ENCODE peak calls at places on chromosomes 11 and 22, in six cellular contexts. I, B, D, S, M and N are unnamed samples.

GRCh38 chr11:110173775-110174644 is 80.8 kb downstream of the ZC3H12C start:
- DNase-seq in I (peak; percentile 68), B (peak; percentile 78), D (peak; percentile 34), S (peak; percentile 74), M (no peak), N (peak; percentile 56)

GRCh38 chr11:26541870-26542269 is 30.2 kb downstream of the MUC15 start:
- DNase-seq in I (no peak), B (no peak), D (no peak), S (no peak), M (no peak), N (no peak)

GRCh38 chr11:128336203-128336602 is 251.2 kb downstream of the ETS1 start:
- DNase-seq in I (no peak), B (peak; percentile 81), D (no peak), S (peak; percentile 69), M (peak; percentile 17), N (no peak)

GRCh38 chr11:73314121-73314948 is 6.3 kb downstream of the ARHGEF17 start:
- DNase-seq in I (no peak), B (no peak), D (no peak), S (peak; percentile 67), M (no peak), N (no peak)

GRCh38 chr22:17444204-17444504 is 74.9 kb downstream of the CECR2 start:
- DNase-seq in I (no peak), B (no peak), D (no peak), S (no peak), M (no peak), N (no peak)

GRCh38 chr11:86365566-86365965 is 9.1 kb upstream of the CCDC81 start:
- DNase-seq in I (no peak), B (peak; percentile 34), D (no peak), S (no peak), M (no peak), N (no peak)

GRCh38 chr11:127247261-127247660 is 246.7 kb upstream of the KIRREL3 start:
- DNase-seq in I (no peak), B (no peak), D (no peak), S (no peak), M (no peak), N (no peak)

GRCh38 chr11:35237860-35238715 is 99.1 kb downstream of the CD44 start:
- DNase-seq in I (peak; percentile 61), B (no peak), D (peak; percentile 44), S (no peak), M (no peak), N (no peak)

GRCh38 chr11:74877132-74877531 is 71.8 kb downstream of the XRRA1 start:
- DNase-seq in I (no peak), B (no peak), D (no peak), S (no peak), M (no peak), N (no peak)

GRCh38 chr11:1260620-1261019 is 37.8 kb downstream of the MUC5B start:
- DNase-seq in I (no peak), B (no peak), D (no peak), S (no peak), M (no peak), N (no peak)

GRCh38 chr11:65786008-65786785 is 666 bp upstream of the OVOL1 start:
- DNase-seq in I (no peak), B (no peak), D (no peak), S (no peak), M (no peak), N (no peak)

GRCh38 chr11:102513869-102514268 is 16.7 kb downstream of the MMP7 start:
- DNase-seq in I (peak; percentile 35), B (peak; percentile 74), D (peak; percentile 58), S (peak; percentile 96), M (no peak), N (no peak)

GRCh38 chr22:33796494-33796893 is 123.8 kb downstream of the LARGE1 start:
- DNase-seq in I (no peak), B (no peak), D (no peak), S (no peak), M (no peak), N (no peak)

GRCh38 chr11:95924414-95924760 is 480 bp upstream of the MTMR2 start:
- DNase-seq in I (peak; percentile 36), B (peak; percentile 64), D (no peak), S (no peak), M (no peak), N (no peak)

GRCh38 chr11:63608353-63609345 is 5.6 kb downstream of the PLAAT3 start:
- DNase-seq in I (no peak), B (peak; percentile 58), D (no peak), S (peak; percentile 14), M (no peak), N (no peak)

GRCh38 chr11:127114035-127114434 is 113.5 kb upstream of the KIRREL3 start:
- DNase-seq in I (no peak), B (no peak), D (no peak), S (no peak), M (no peak), N (no peak)

GRCh38 chr11:64670975-64671374 is 52.0 kb downstream of the NRXN2 start:
- DNase-seq in I (peak; percentile 56), B (no peak), D (no peak), S (no peak), M (no peak), N (no peak)

GRCh38 chr11:17273668-17274321 is 2.7 kb upstream of the NUCB2 start:
- DNase-seq in I (peak; percentile 37), B (no peak), D (no peak), S (no peak), M (no peak), N (no peak)

GRCh38 chr22:48721394-48721666 is 1106.3 kb downstream of the BRD1 start:
- DNase-seq in I (no peak), B (no peak), D (no peak), S (peak; percentile 40), M (no peak), N (no peak)

GRCh38 chr22:48720662-48721393 is 1106.8 kb downstream of the BRD1 start:
- DNase-seq in I (no peak), B (no peak), D (no peak), S (peak; percentile 32), M (no peak), N (peak; percentile 15)

GRCh38 chr22:48717883-48718817 is 1109.5 kb downstream of the BRD1 start:
- DNase-seq in I (no peak), B (no peak), D (no peak), S (peak; percentile 52), M (no peak), N (peak; percentile 12)

GRCh38 chr22:48718818-48719500 is 1108.7 kb downstream of the BRD1 start:
- DNase-seq in I (no peak), B (no peak), D (no peak), S (peak; percentile 64), M (no peak), N (no peak)

GRCh38 chr22:48719978-48720661 is 1107.6 kb downstream of the BRD1 start:
- DNase-seq in I (no peak), B (no peak), D (no peak), S (peak; percentile 37), M (no peak), N (no peak)
- TF ChIP-seq CTCF in I (no peak), B (no peak), D (no peak), S (no peak), M (no peak), N (peak; percentile 28)

GRCh38 chr22:30647536-30647935 is 12.0 kb downstream of the SLC35E4 start:
- DNase-seq in I (no peak), B (no peak), D (no peak), S (no peak), M (no peak), N (no peak)

GRCh38 chr22:30650508-30651116 is 15.0 kb downstream of the SLC35E4 start:
- DNase-seq in I (no peak), B (no peak), D (no peak), S (no peak), M (no peak), N (no peak)

GRCh38 chr22:30646518-30647160 is 11.1 kb downstream of the SLC35E4 start:
- DNase-seq in I (no peak), B (no peak), D (no peak), S (no peak), M (no peak), N (no peak)

GRCh38 chr22:30648825-30649224 is 13.2 kb downstream of the SLC35E4 start:
- DNase-seq in I (no peak), B (no peak), D (no peak), S (no peak), M (no peak), N (no peak)

GRCh38 chr22:30649430-30650007 is 13.9 kb downstream of the SLC35E4 start:
- DNase-seq in I (peak; percentile 85), B (peak; percentile 80), D (peak; percentile 43), S (no peak), M (no peak), N (no peak)
- TF ChIP-seq CTCF in I (no peak), B (peak; percentile 14), D (no peak), S (no peak), M (no peak), N (no peak)

GRCh38 chr22:31105282-31105929 is 2.0 kb downstream of the SELENOM start:
- DNase-seq in I (no peak), B (no peak), D (no peak), S (peak; percentile 79), M (no peak), N (no peak)

GRCh38 chr22:31107206-31108118 is at the start of gene SELENOM:
- DNase-seq in I (peak; percentile 97), B (peak; percentile 98), D (peak; percentile 96), S (peak; percentile 99), M (peak; percentile 88), N (peak; percentile 87)

GRCh38 chr22:31106651-31107205 is 640 bp downstream of the SELENOM start:
- DNase-seq in I (peak; percentile 45), B (peak; percentile 60), D (no peak), S (peak; percentile 82), M (no peak), N (no peak)

GRCh38 chr22:31104869-31105268 is 2.5 kb downstream of the SELENOM start:
- DNase-seq in I (no peak), B (no peak), D (no peak), S (peak; percentile 83), M (no peak), N (no peak)

DNA sequence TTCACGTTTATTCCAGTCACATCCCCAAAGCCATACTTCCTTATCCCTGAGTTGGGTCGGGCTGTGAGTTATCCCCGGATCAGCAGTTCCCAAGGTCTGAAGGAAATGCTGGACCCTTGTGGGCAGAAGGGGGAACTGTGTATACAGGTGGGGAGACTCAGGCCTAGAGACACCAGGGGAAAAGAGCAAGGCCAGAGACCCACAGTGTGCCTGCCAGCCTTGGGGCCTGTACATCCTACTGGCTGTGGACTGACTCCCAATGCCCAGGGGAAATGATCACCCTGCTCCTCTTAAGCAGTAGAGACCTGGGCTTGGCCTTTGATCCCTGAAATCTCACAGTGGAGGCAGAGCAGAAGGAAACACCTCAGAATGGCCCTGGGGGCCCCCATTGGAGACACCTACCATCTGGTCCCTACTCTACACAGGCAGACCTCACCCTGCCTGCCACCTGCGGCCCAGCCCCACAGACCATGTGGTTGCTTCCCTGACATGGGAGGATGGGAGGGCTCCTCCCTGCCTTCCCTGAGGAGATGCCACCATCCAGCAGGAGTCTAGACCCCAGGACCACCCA is 1.3 kb downstream of the SELENOM start:
- DNase-seq in I (peak; percentile 40), B (no peak), D (no peak), S (peak; percentile 84), M (no peak), N (no peak)
- TF ChIP-seq CTCF in I (no peak), B (peak; percentile 14), D (no peak), S (no peak), M (no peak), N (no peak)

DNA sequence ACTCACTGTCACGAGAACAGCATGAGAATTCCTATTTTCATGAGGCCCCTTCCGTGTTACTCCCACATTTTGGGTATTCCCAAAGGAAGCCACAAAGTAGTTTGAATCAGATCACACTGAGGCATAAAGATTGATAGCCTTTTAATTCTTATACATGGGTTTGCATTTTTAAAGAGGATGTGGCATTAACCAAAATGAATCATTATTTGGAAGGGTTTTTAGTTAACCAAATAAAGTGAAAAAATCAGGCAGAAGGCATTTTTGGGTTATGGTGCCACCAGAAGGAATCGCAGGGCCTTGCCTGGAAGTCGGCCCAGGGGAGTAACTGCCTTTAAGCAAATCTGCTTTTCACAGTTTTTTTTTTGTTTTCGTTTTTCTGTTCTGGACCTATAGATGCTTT is 55.4 kb downstream of the HSD17B12 start:
- DNase-seq in I (no peak), B (peak; percentile 61), D (no peak), S (no peak), M (peak; percentile 24), N (no peak)
- TF ChIP-seq CTCF in I (no peak), B (peak; percentile 24), D (no peak), S (no peak), M (peak; percentile 5), N (no peak)